ENCODE peak calls at places on chromosomes 16 and 17, in four cellular contexts. K is heart right ventricle, G is kidney, S is GM12865. O is an unnamed sample.

GRCh38 chr17:29138184-29138955 is 41.8 kb downstream of the MYO18A start:
- DNase-seq in K (no peak), G (peak; percentile 47), S (peak; percentile 56), O (peak; percentile 54)

GRCh38 chr17:17056167-17056562 is 13.9 kb downstream of the MPRIP start:
- DNase-seq in K (no peak), G (no peak), S (no peak), O (no peak)

GRCh38 chr16:15644306-15644961 is 1.5 kb upstream of the MARF1 start:
- DNase-seq in K (no peak), G (no peak), S (peak; percentile 29), O (no peak)

GRCh38 chr17:44353656-44354331 is 8.7 kb downstream of the GRN start:
- DNase-seq in K (no peak), G (no peak), S (no peak), O (peak; percentile 65)

GRCh38 chr16:53732296-53732929 is 28.5 kb downstream of the FTO start:
- DNase-seq in K (no peak), G (no peak), S (no peak), O (no peak)

GRCh38 chr17:8476741-8477140 is 41.1 kb downstream of the NDEL1 start:
- DNase-seq in K (no peak), G (no peak), S (no peak), O (no peak)

GRCh38 chr17:35763767-35764122 is 3.1 kb downstream of the C17orf50 start:
- DNase-seq in K (no peak), G (no peak), S (no peak), O (no peak)

GRCh38 chr17:48544356-48545021 is 420 bp downstream of the HOXB2 start:
- DNase-seq in K (peak; percentile 71), G (peak; percentile 96), S (no peak), O (peak; percentile 58)

GRCh38 chr16:1610841-1611653 is 825 bp downstream of the IFT140 start:
- DNase-seq in K (no peak), G (no peak), S (peak; percentile 54), O (no peak)

GRCh38 chr17:63675607-63676539 is 24.1 kb downstream of the LIMD2 start:
- DNase-seq in K (peak; percentile 91), G (peak; percentile 91), S (no peak), O (no peak)

GRCh38 chr16:85171809-85172464 is 59.7 kb upstream of the CIBAR2 start:
- DNase-seq in K (no peak), G (peak; percentile 65), S (no peak), O (no peak)

GRCh38 chr17:1686086-1686485 is 1.4 kb upstream of the PRPF8 start:
- DNase-seq in K (no peak), G (no peak), S (no peak), O (no peak)

GRCh38 chr16:64417711-64418227 is 704.1 kb downstream of the CDH11 start:
- DNase-seq in K (no peak), G (no peak), S (no peak), O (no peak)

GRCh38 chr16:50534556-50534955 is 13.6 kb upstream of the NKD1 start:
- DNase-seq in K (no peak), G (no peak), S (no peak), O (no peak)

DNA sequence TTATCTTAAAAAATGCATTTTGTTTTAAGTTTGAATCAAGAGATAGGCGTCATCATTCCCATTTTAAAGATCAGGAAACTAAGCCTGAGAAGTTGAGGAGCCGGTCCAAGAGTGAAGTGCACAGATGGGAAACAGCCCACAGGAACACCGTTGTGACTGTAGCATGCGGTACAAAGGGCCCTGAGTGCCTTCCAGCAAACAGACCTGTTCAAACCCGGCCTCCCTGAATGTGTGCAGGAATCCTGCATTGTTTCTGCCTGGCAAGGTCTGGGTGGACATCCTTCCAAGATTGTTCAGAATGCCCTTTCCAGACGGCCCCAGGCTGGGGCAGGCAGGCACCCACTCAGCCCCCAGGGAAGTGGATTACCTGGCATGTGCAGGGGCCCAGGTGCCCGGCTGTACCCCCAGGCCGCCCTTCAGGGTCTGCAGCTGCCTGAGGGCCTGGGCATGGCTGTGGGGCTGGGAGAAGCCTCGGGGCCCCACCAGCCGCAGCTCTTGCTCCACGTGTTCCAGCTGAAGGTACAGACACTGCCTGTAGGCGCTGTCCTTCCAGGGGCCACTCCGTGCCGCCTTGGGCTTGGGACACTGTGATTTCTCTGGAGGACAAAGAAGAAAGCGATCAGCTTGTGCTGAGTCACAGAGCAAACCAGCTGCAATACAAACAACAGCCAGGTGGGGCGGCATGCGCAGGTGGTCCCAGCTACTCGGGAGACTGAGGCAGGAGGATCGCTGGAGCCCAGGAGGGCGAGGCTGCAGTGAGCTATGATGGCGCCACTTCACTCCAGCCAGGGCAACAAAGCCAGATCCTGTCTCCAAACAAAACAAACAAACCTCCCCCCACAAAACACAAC is 45.0 kb upstream of the GCSH start:
- DNase-seq in K (no peak), G (no peak), S (no peak), O (no peak)
- TF ChIP-seq CTCF in K (no peak), G (no peak), S (peak; percentile 39), O (peak; percentile 9)

GRCh38 chr16:48284772-48285409 is 37.6 kb upstream of the ABCC11 start:
- DNase-seq in K (no peak), G (no peak), S (peak; percentile 43), O (peak; percentile 35)
- TF ChIP-seq CTCF in K (no peak), G (no peak), S (no peak), O (no peak)

DNA sequence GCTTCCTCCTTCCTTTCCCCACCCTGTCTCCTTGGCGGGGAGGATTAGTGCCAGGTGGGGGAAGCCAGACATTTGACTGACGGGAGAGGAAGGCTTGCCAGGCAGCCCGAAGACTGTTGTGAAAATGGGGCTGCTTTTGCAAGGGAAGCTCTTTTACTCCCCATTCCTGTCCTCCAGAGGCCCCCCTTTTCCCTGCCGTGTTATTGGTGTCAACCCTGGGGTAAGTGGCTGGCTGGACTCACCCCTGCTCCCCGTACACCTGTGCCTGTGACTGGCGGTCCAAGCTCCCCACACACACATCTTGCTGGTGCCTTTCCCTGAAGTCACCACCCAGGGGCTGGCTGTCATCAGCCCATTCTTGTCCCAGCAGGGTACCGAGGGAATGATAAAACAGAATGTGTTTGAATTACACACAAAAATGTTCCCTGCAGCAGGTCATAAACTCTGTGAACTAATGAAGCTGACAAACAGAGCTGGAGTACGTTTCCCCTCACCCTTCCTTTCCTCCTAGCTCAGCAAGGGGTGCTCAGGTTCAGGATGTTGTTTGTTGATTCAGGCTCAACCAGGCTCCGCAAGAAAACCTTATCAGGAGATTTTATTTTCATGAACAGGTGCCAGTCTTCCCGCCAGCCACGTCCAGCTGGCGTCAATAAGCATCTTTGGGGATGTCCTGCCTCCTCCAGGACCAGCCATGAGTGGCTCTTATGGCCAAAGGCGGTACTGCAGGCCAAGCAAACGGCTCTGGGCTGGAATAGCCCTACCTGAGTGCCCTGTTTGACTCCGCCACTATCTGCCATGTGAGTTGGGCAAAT is 4.3 kb upstream of the ARMC7 start:
- DNase-seq in K (no peak), G (no peak), S (peak; percentile 71), O (peak; percentile 71)
- TF ChIP-seq CTCF in K (peak; percentile 55), G (peak; percentile 73), S (peak; percentile 77), O (peak; percentile 65)

GRCh38 chr17:80307994-80308671 is 47.5 kb downstream of the RNF213 start:
- DNase-seq in K (no peak), G (no peak), S (no peak), O (no peak)

GRCh38 chr17:80313160-80313829 is 52.6 kb downstream of the RNF213 start:
- DNase-seq in K (no peak), G (no peak), S (no peak), O (no peak)

GRCh38 chr17:80311216-80311827 is 50.7 kb downstream of the RNF213 start:
- DNase-seq in K (no peak), G (no peak), S (no peak), O (no peak)

GRCh38 chr17:80312621-80313135 is 52.0 kb downstream of the RNF213 start:
- DNase-seq in K (no peak), G (no peak), S (no peak), O (no peak)

GRCh38 chr17:80308672-80309517 is 48.2 kb downstream of the RNF213 start:
- DNase-seq in K (no peak), G (no peak), S (no peak), O (no peak)
- TF ChIP-seq CTCF in K (no peak), G (no peak), S (no peak), O (no peak)

GRCh38 chr16:69340095-69340644 is 598 bp downstream of the NIP7 start:
- DNase-seq in K (peak; percentile 18), G (no peak), S (no peak), O (no peak)
- TF ChIP-seq CTCF in K (no peak), G (no peak), S (no peak), O (no peak)

O was measured in GM13977.